ENCODE peak calls at places on chromosomes 1 and 21, in seven cellular contexts. C, R, M, Z, O, W and V are unnamed samples.
A peak's percentile ranks its signal among the peaks of the same experiment; 100 is the strongest.

GRCh38 chr1:244603498-244603897 is 49.4 kb upstream of the DESI2 start:
- DNase-seq in O (no peak), Z (no peak), C (peak; percentile 55), R (no peak), M (no peak), W (peak; percentile 17), V (no peak)

GRCh38 chr21:45001134-45002095 is 61.6 kb downstream of the SLX9 start:
- DNase-seq in O (peak; percentile 92), R (no peak), W (no peak), M (no peak), C (no peak), Z (peak; percentile 8), V (no peak)

GRCh38 chr1:179706339-179706941 is 36.7 kb upstream of the FAM163A start:
- DNase-seq in C (peak; percentile 82), O (no peak), M (peak; percentile 29), R (peak; percentile 68), W (peak; percentile 87), Z (no peak), V (no peak)

GRCh38 chr1:165234149-165234548 is 122.4 kb downstream of the LMX1A start:
- DNase-seq in Z (no peak), R (no peak), W (no peak), O (no peak), M (no peak), C (no peak), V (no peak)

GRCh38 chr1:226248091-226248490 is 24.6 kb downstream of the MIXL1 start:
- DNase-seq in C (no peak), W (no peak), Z (no peak), M (no peak), R (no peak), O (no peak), V (no peak)

GRCh38 chr1:30271401-30272287 is 451.7 kb downstream of the MATN1 start:
- DNase-seq in M (no peak), C (no peak), Z (no peak), W (no peak), O (peak; percentile 54), R (no peak), V (peak; percentile 47)

GRCh38 chr1:49408346-49408745 is 615.4 kb downstream of the AGBL4 start:
- DNase-seq in M (no peak), R (no peak), Z (no peak), W (no peak), C (no peak), O (no peak), V (no peak)

GRCh38 chr1:25619101-25619890 is 2.7 kb downstream of the MAN1C1 start:
- DNase-seq in C (peak; percentile 82), W (peak; percentile 25), Z (no peak), O (no peak), R (peak; percentile 81), M (peak; percentile 58), V (no peak)

GRCh38 chr1:109185357-109185756 is 28.4 kb upstream of the SARS1 start:
- DNase-seq in Z (no peak), C (no peak), M (no peak), W (no peak), R (no peak), O (no peak), V (no peak)

GRCh38 chr1:202710070-202711025 is at the start of gene SYT2:
- DNase-seq in M (peak; percentile 13), R (peak; percentile 57), O (no peak), Z (no peak), W (peak; percentile 56), C (peak; percentile 69), V (peak; percentile 83)

GRCh38 chr1:63847308-63847910 is 73.6 kb downstream of the ROR1 start:
- DNase-seq in M (no peak), O (no peak), W (no peak), Z (no peak), C (no peak), R (no peak), V (no peak)

GRCh38 chr1:219913005-219913404 is 15.4 kb downstream of the SLC30A10 start:
- DNase-seq in C (no peak), M (no peak), W (no peak), Z (no peak), O (no peak), R (no peak), V (no peak)

GRCh38 chr1:57874426-57874825 is 450.6 kb upstream of the DAB1 start:
- DNase-seq in C (no peak), W (peak; percentile 96), R (no peak), O (no peak), Z (no peak), M (no peak), V (no peak)

GRCh38 chr1:43386676-43387075 is 2.9 kb downstream of the MED8 start:
- DNase-seq in M (no peak), R (no peak), C (no peak), O (no peak), Z (no peak), W (no peak), V (no peak)

GRCh38 chr1:204578867-204579664 is 62.9 kb downstream of the MDM4 start:
- DNase-seq in M (no peak), C (peak; percentile 57), W (no peak), R (no peak), Z (no peak), O (no peak), V (no peak)

GRCh38 chr21:45862544-45863207 is 118.9 kb upstream of the COL6A1 start:
- DNase-seq in W (no peak), C (no peak), M (no peak), O (peak; percentile 50), R (no peak), Z (no peak), V (no peak)

GRCh38 chr1:228685081-228685480 is 50.2 kb upstream of the RHOU start:
- DNase-seq in W (no peak), O (no peak), M (no peak), C (no peak), R (no peak), Z (no peak), V (no peak)

GRCh38 chr1:214670098-214670497 is 67.1 kb downstream of the CENPF start:
- DNase-seq in R (no peak), W (no peak), C (no peak), O (no peak), Z (no peak), M (no peak), V (no peak)

GRCh38 chr1:107145637-107146036 is 4.8 kb downstream of the NTNG1 start:
- DNase-seq in C (no peak), O (no peak), W (no peak), R (no peak), M (no peak), Z (no peak), V (no peak)

GRCh38 chr21:36126166-36126565 is 8.7 kb upstream of the CBR3 start:
- DNase-seq in Z (no peak), O (no peak), R (no peak), C (no peak), M (no peak), W (no peak), V (no peak)

GRCh38 chr1:93967276-93967675 is 58.0 kb upstream of the GCLM start:
- DNase-seq in M (no peak), O (no peak), Z (no peak), R (no peak), C (no peak), W (no peak), V (no peak)

GRCh38 chr1:201542166-201543045 is 3.5 kb downstream of the NAV1 start:
- DNase-seq in M (no peak), W (no peak), Z (no peak), O (no peak), C (no peak), R (no peak), V (peak; percentile 49)

GRCh38 chr1:201731592-201731991 is 97.4 kb upstream of the IPO9 start:
- DNase-seq in O (no peak), Z (no peak), W (no peak), M (no peak), C (no peak), R (no peak), V (no peak)

GRCh38 chr1:241213147-241213546 is 143.9 kb downstream of the RGS7 start:
- DNase-seq in R (no peak), C (no peak), Z (peak; percentile 5), O (no peak), M (peak; percentile 6), W (no peak), V (no peak)

GRCh38 chr1:203362561-203363055 is 11.7 kb upstream of the FMOD start:
- DNase-seq in R (no peak), W (no peak), C (peak; percentile 82), M (no peak), Z (no peak), O (no peak), V (no peak)

GRCh38 chr1:41019353-41019745 is 2.2 kb downstream of the SLFNL1 start:
- DNase-seq in R (no peak), C (no peak), M (no peak), W (no peak), Z (no peak), O (no peak), V (no peak)

GRCh38 chr1:224497714-224498573 is 63.3 kb upstream of the WDR26 start:
- DNase-seq in Z (peak; percentile 81), C (no peak), W (no peak), M (no peak), R (no peak), O (no peak), V (no peak)

GRCh38 chr1:94526581-94526980 is 15.0 kb downstream of the F3 start:
- DNase-seq in C (no peak), O (no peak), Z (no peak), M (no peak), W (no peak), R (no peak), V (no peak)

GRCh38 chr1:28591708-28592313 is at the start of gene RAB42:
- DNase-seq in Z (no peak), O (no peak), C (no peak), R (no peak), M (no peak), W (peak; percentile 36), V (no peak)

GRCh38 chr1:24018611-24019580 is 38.8 kb upstream of the SRSF10 start:
- DNase-seq in M (peak; percentile 5), R (no peak), Z (peak; percentile 87), O (peak; percentile 99), W (no peak), C (no peak), V (peak; percentile 95)

GRCh38 chr1:231970684-231971083 is 344.1 kb downstream of the DISC1 start:
- DNase-seq in M (no peak), R (no peak), Z (no peak), W (no peak), C (no peak), O (no peak), V (no peak)

GRCh38 chr1:47931395-47931794 is 65.8 kb downstream of the TRABD2B start:
- DNase-seq in Z (no peak), C (peak; percentile 53), M (no peak), R (no peak), W (peak; percentile 41), O (no peak), V (no peak)

GRCh38 chr1:34590211-34590623 is 164.6 kb upstream of the GJB5 start:
- DNase-seq in O (no peak), W (peak; percentile 100), C (peak; percentile 100), Z (no peak), R (no peak), M (peak; percentile 66), V (no peak)

GRCh38 chr1:115727706-115728249 is 40.7 kb downstream of the CASQ2 start:
- DNase-seq in Z (no peak), C (no peak), M (no peak), R (no peak), O (peak; percentile 85), W (no peak), V (no peak)

GRCh38 chr21:36656138-36656537 is 42.8 kb upstream of the SIM2 start:
- DNase-seq in C (no peak), O (no peak), R (no peak), M (no peak), Z (no peak), W (no peak), V (peak; percentile 30)

GRCh38 chr1:231993968-231994455 is 367.4 kb downstream of the DISC1 start:
- DNase-seq in Z (no peak), C (no peak), O (no peak), R (no peak), M (no peak), W (no peak), V (no peak)

GRCh38 chr1:38308780-38309179 is 262.2 kb upstream of the POU3F1 start:
- DNase-seq in O (no peak), M (no peak), W (no peak), Z (no peak), C (no peak), R (no peak), V (no peak)